ENCODE peak calls at places on chromosome 4, in four cellular contexts. E is Calu3, J is coronary artery, L is brain microvascular endothelial cell. S is an unnamed sample.

GRCh38 chr4:14910411-14910810 is 91.9 kb upstream of the CPEB2 start:
- DNase-seq in E (no peak), J (no peak), L (no peak), S (no peak)

GRCh38 chr4:82500830-82501229 is 61.0 kb downstream of the TMEM150C start:
- DNase-seq in E (no peak), J (no peak), L (no peak), S (no peak)

GRCh38 chr4:97394653-97395052 is 748.6 kb downstream of the STPG2 start:
- DNase-seq in E (no peak), J (no peak), L (no peak), S (no peak)

GRCh38 chr4:158805628-158806471 is 37.0 kb downstream of the FNIP2 start:
- DNase-seq in E (peak; percentile 46), J (no peak), L (no peak), S (no peak)

GRCh38 chr4:95294291-95294690 is 254.5 kb downstream of the UNC5C start:
- DNase-seq in E (no peak), J (no peak), L (no peak), S (no peak)

GRCh38 chr4:183912585-183912984 is 7.5 kb downstream of the STOX2 start:
- DNase-seq in E (no peak), J (no peak), L (no peak), S (no peak)

GRCh38 chr4:81621490-81621889 is 149.8 kb upstream of the RASGEF1B start:
- DNase-seq in E (no peak), J (no peak), L (no peak), S (no peak)

GRCh38 chr4:133641191-133641590 is 492.1 kb downstream of the PCDH10 start:
- DNase-seq in E (no peak), J (no peak), L (no peak), S (no peak)

GRCh38 chr4:71241467-71242401 is 97.1 kb upstream of the SLC4A4 start:
- DNase-seq in E (peak; percentile 6), J (no peak), L (no peak), S (no peak)

GRCh38 chr4:25563071-25563564 is 92.5 kb upstream of the SLC34A2 start:
- DNase-seq in E (no peak), J (no peak), L (no peak), S (no peak)

DNA sequence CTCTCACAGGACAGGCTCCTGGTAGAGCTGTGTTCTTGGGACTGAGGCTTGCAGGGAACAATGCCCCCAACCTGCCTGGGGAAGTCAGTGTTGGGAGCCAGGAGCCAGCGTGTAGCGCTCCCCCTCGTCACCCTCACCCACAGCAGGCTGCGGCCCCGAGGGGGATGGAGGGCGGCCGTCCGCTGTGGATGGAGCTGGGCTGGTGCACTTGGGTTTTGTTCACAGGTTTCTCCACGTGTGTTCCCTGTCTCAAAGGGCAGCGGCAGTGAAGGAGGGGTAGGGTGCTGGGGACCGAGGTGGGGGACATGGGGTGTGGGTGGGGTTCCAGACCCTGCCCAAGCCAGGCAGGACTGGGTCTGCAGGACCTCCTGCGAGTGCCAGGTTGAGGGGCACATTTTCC is 69.1 kb downstream of the RGS12 start:
- DNase-seq in E (no peak), J (peak; percentile 55), L (no peak), S (no peak)
- TF ChIP-seq CTCF in E (no peak), J (no peak), L (no peak), S (no peak)

DNA sequence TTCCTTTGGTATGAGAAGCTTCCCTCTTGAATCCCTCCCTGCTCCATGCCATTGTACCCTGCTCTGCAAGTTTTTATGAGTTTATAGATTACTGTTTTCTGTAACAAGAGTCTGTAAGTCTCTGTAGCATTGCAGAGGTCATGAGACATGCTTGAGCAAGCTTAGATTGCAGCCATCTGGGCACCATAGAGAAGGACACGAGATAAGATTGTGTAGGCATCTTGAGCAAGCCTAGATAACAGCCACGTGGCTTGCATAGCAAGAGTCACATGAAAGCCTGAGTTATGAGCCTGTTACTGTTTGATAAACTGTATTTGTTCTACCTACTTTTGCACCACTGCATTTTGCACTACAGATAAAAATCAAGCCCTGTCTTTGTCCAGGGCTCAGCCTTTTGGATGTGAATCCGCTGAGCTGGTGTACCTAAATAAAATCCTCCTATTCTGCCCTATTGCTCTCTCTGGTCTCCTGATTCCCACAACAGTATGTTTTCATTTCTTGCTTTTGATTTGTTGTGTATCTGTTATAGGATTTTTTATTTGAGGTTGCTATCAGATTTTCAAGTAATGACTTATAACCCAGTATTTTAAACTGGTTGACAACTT is 127.4 kb upstream of the ANKRD50 start:
- DNase-seq in E (no peak), J (no peak), L (no peak), S (no peak)
- TF ChIP-seq CTCF in E (no peak), J (no peak), L (no peak), S (no peak)

GRCh38 chr4:2489841-2490552 is 21.1 kb downstream of the RNF4 start:
- DNase-seq in E (no peak), J (no peak), L (no peak), S (no peak)
- TF ChIP-seq CTCF in E (no peak), J (no peak), L (no peak), S (no peak)

GRCh38 chr4:77045490-77045889 is 30.3 kb downstream of the CCNI start:
- DNase-seq in E (no peak), J (no peak), L (no peak), S (no peak)
- TF ChIP-seq CTCF in E (no peak), J (no peak), L (peak; percentile 48), S (peak; percentile 65)

GRCh38 chr4:105714932-105715331 is 6.3 kb downstream of the GSTCD start:
- DNase-seq in E (no peak), J (no peak), L (no peak), S (no peak)
- TF ChIP-seq CTCF in E (no peak), J (no peak), L (no peak), S (no peak)

S was measured in type B pancreatic cell.